ENCODE peak calls at places on chromosomes 3 and 15, in five cellular contexts. F is K562, T is HepG2, W is upper lobe of left lung, O is GM12878. D is an unnamed sample.

GRCh38 chr3:188962253-188963247 is 209.2 kb upstream of the TPRG1 start:
- ATAC-seq in F (no peak), T (no peak), W (peak), O (no peak), D (no peak)

GRCh38 chr3:10702961-10703740 is 112.9 kb upstream of the SLC6A11 start:
- ATAC-seq in F (peak), T (peak), W (peak), O (peak), D (no peak)

GRCh38 chr3:115139072-115139471 is 8.0 kb downstream of the ZBTB20 start:
- ATAC-seq in F (no peak), T (no peak), W (no peak), O (peak), D (no peak)

GRCh38 chr3:173709026-173709425 is 311.5 kb downstream of the NLGN1 start:
- ATAC-seq in F (no peak), T (no peak), W (no peak), O (no peak), D (no peak)

GRCh38 chr15:75361989-75362641 is 6.3 kb downstream of the MAN2C1 start:
- ATAC-seq in F (peak), T (peak), W (no peak), O (no peak), D (no peak)

GRCh38 chr3:140013220-140013619 is 78.2 kb downstream of the CLSTN2 start:
- ATAC-seq in F (no peak), T (no peak), W (no peak), O (no peak), D (no peak)

GRCh38 chr3:168951884-168952283 is 711.6 kb downstream of the MECOM start:
- ATAC-seq in F (no peak), T (peak), W (no peak), O (no peak), D (no peak)

GRCh38 chr3:104564045-104564643 is 802.6 kb upstream of the ALCAM start:
- ATAC-seq in F (no peak), T (no peak), W (no peak), O (no peak), D (no peak)

GRCh38 chr3:21778715-21779114 is 27.7 kb upstream of the ZNF385D start:
- ATAC-seq in F (no peak), T (no peak), W (no peak), O (no peak), D (no peak)

GRCh38 chr3:33433843-33434242 is 6.4 kb downstream of the UBP1 start:
- ATAC-seq in F (no peak), T (no peak), W (no peak), O (no peak), D (no peak)

GRCh38 chr3:161295325-161295724 is 74.2 kb downstream of the NMD3 start:
- ATAC-seq in F (no peak), T (no peak), W (no peak), O (no peak), D (no peak)

GRCh38 chr15:77358545-77359240 is 61.2 kb downstream of the PEAK1 start:
- ATAC-seq in F (no peak), T (no peak), W (no peak), O (no peak), D (no peak)

GRCh38 chr3:30598663-30599545 is 7.5 kb upstream of the TGFBR2 start:
- ATAC-seq in F (no peak), T (no peak), W (no peak), O (peak), D (no peak)

GRCh38 chr15:52728899-52729298 is 49.7 kb upstream of the ATOSA start:
- ATAC-seq in F (no peak), T (no peak), W (no peak), O (no peak), D (no peak)

GRCh38 chr3:179743913-179744312 is 91.1 kb downstream of the USP13 start:
- ATAC-seq in F (no peak), T (no peak), W (no peak), O (no peak), D (no peak)

GRCh38 chr15:39310633-39311032 is 270.2 kb upstream of the THBS1 start:
- ATAC-seq in F (no peak), T (no peak), W (no peak), O (no peak), D (no peak)

GRCh38 chr15:43118276-43118675 is 12.4 kb upstream of the UBR1 start:
- ATAC-seq in F (no peak), T (no peak), W (no peak), O (peak), D (no peak)

GRCh38 chr3:197820550-197821335 is 29.7 kb downstream of the LRCH3 start:
- ATAC-seq in F (peak), T (peak), W (no peak), O (no peak), D (no peak)

GRCh38 chr3:17585561-17586325 is 156.7 kb downstream of the TBC1D5 start:
- ATAC-seq in F (no peak), T (no peak), W (no peak), O (peak), D (no peak)

GRCh38 chr15:100016632-100017031 is 283.4 kb upstream of the LYSMD4 start:
- ATAC-seq in F (no peak), T (no peak), W (no peak), O (no peak), D (no peak)

GRCh38 chr15:49731187-49731828 is 110.5 kb downstream of the DTWD1 start:
- ATAC-seq in F (peak), T (no peak), W (no peak), O (no peak), D (no peak)

GRCh38 chr15:37002041-37002689 is 98.2 kb downstream of the MEIS2 start:
- ATAC-seq in F (peak), T (no peak), W (no peak), O (no peak), D (no peak)

GRCh38 chr3:152196782-152197181 is 71.9 kb upstream of the MBNL1 start:
- ATAC-seq in F (no peak), T (no peak), W (peak), O (peak), D (no peak)

GRCh38 chr3:111819912-111820311 is 39.2 kb upstream of the PHLDB2 start:
- ATAC-seq in F (no peak), T (no peak), W (no peak), O (no peak), D (no peak)

GRCh38 chr15:39511915-39512260 is 69.0 kb upstream of the THBS1 start:
- ATAC-seq in F (no peak), T (no peak), W (no peak), O (no peak), D (no peak)

GRCh38 chr3:169813757-169814517 is 1.2 kb upstream of the LRRC34 start:
- ATAC-seq in F (peak), T (peak), W (peak), O (peak), D (no peak)

GRCh38 chr3:185717627-185718330 is 107.1 kb downstream of the IGF2BP2 start:
- ATAC-seq in F (peak), T (peak), W (no peak), O (no peak), D (no peak)

GRCh38 chr3:185207931-185208746 is 45.7 kb downstream of the EHHADH start:
- ATAC-seq in F (no peak), T (no peak), W (no peak), O (peak), D (no peak)

GRCh38 chr15:36627566-36627965 is 48.1 kb downstream of the CDIN1 start:
- ATAC-seq in F (no peak), T (no peak), W (no peak), O (no peak), D (no peak)

GRCh38 chr3:152061296-152061695 is 187.9 kb downstream of the SUCNR1 start:
- ATAC-seq in F (no peak), T (no peak), W (no peak), O (no peak), D (no peak)

GRCh38 chr3:130420466-130420865 is 75.0 kb downstream of the COL6A5 start:
- ATAC-seq in F (no peak), T (no peak), W (no peak), O (no peak), D (no peak)

DNA sequence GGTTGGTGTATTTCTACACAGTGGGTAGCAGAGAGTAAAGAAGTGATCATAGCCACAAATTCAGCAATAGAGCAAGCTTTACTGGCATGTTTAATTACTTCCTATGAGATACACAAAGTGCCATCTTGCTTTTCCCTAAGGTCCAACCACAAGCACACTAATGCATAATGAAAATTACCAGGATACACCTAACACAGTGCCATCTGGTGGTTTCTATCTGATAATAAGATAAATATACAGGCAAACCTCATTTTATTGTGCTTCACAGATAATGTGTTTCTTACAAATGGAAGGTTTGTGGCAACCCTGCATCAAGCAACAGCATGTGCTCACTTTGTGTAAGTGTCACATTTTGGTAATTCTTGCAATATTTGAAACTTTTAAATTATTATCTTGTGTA is 223.0 kb downstream of the NSUN3 start:
- ATAC-seq in F (no peak), T (no peak), W (no peak), O (peak), D (no peak)
- TF ChIP-seq POLR2A in F (no peak), T (no peak), W (no peak), O (no peak), D (no peak)

GRCh38 chr15:60003243-60004018 is 680 bp upstream of the FOXB1 start:
- ATAC-seq in F (no peak), T (no peak), W (no peak), O (no peak), D (no peak)
- TF ChIP-seq POLR2AphosphoS5 in F (no peak), T (no peak), W (no peak), O (no peak), D (no peak)

DNA sequence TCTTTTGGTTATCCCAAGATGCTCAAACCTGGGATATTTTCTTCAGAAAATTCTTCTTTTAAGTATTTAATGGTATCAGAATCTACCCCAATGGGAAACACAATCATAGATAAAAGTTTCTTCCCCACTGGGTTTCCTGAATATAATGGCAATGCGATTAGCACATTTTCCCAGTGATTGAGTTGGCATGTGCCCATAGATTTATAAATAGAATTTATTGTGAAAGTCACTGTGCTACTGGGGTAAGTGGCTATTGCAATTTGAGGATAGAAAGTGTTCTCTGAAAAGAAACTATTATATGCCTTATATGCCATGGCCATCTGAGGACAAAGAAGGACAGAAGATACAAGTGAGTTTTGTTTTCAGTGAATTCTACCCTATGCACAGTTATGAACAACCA is 99.0 kb upstream of the RBMS3 start:
- ATAC-seq in F (no peak), T (no peak), W (no peak), O (no peak), D (no peak)
- TF ChIP-seq EP300 in F (no peak), T (no peak), W (no peak), O (no peak), D (no peak)

GRCh38 chr3:64616953-64617352 is 70.8 kb downstream of the ADAMTS9 start:
- ATAC-seq in F (no peak), T (no peak), W (no peak), O (no peak), D (peak)
- TF ChIP-seq POLR2A in F (no peak), T (no peak), W (no peak), O (no peak), D (no peak)

GRCh38 chr3:43478380-43478779 is 143.4 kb downstream of the ANO10 start:
- ATAC-seq in F (no peak), T (no peak), W (no peak), O (no peak), D (no peak)

GRCh38 chr3:43481325-43481860 is 140.4 kb downstream of the ANO10 start:
- ATAC-seq in F (no peak), T (no peak), W (no peak), O (no peak), D (no peak)

GRCh38 chr3:43473737-43474136 is 148.1 kb downstream of the ANO10 start:
- ATAC-seq in F (peak), T (no peak), W (no peak), O (no peak), D (no peak)

GRCh38 chr3:43473228-43473627 is 148.6 kb downstream of the ANO10 start:
- ATAC-seq in F (peak), T (no peak), W (no peak), O (no peak), D (no peak)

DNA sequence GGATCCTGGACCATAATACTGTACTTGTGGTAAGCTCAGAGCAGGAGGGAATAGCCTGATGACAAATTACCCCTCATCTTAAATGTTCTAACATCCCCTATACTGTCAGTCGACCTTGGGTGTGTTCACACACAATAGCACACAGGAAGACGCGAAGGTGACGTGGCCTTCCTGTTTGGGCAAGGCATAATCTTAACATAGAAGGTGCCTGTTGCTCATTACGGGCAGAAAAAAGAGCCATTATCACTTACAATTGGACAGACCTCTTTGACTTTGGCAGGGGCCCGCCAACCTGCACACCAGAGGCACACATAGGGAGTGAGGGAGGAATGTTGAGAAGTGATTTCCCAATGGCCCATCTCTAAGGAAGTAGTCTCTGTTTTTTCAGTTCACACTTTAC is 144.2 kb downstream of the ANO10 start:
- ATAC-seq in F (no peak), T (no peak), W (no peak), O (no peak), D (peak)
- TF ChIP-seq POLR2AphosphoS5 in F (no peak), T (no peak), W (peak), O (no peak), D (no peak)

DNA sequence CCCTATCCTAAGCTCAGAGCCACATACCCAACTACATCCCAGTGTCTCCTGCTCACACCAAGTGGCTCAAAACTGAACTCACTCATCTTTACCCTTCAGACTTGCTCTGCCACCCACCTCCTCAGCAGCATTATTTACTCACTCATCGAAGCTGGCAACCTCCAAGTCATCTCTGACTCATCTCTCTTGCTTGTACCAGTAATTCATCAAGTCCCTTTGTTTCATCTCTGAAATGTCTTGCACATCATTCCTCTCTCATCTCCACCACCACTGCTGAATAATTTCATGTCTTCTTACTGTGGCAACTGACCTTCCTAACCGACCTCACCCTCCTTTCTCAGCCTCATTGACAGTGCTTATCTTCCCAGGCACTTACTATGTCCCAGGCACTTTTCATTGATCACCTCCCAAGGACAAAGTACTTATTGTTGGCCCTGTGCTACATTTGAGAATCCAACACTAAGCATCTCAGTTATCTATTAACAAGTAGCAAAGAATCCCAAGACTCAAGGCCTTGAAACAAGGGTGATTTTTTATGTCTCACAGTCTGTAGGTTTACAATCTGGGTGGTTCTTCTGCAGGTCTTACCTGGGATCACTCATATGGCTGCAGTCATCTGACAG is 82.0 kb downstream of the MRPL46 start:
- ATAC-seq in F (no peak), T (no peak), W (no peak), O (no peak), D (no peak)
- TF ChIP-seq EP300 in F (no peak), T (no peak), W (no peak), O (no peak), D (no peak)

DNA sequence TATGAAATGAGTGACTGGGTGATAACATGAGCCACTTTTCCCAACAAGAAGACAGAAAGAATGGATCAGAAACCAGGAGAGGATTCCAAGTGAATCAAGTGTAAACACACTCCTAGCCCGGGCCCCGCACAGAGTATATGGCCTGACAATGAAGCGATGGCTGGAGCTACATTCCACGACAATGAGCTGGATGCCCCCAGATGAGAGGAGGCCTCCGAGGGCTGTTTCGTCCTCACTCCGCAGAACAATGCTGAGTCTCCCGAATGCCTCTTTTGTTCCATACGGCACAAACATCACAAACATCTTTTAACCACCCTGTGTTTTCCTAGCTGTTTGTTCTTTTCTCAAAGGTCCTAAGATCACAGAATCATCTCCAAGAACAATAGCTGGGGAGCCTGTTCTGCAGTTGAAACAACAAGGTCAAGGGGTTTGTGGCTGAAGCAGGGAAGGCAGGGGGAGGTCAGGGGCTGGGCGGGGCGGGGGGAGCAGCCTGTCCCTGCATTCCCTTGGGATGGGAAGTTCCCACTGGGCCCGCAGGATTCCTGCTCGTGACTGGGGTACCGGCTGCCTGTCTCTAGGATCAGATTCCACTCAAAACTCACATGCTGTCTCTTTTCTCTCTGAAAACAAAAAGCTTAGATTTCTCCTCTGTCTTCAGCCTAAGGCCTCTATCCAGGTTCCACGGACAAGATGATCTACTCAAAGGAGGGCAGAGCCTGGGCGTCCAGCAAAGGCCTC is 151.3 kb downstream of the XXYLT1 start:
- ATAC-seq in F (no peak), T (peak), W (no peak), O (no peak), D (peak)
- TF ChIP-seq POLR2A in F (no peak), T (no peak), W (no peak), O (no peak), D (no peak)

GRCh38 chr3:155744091-155744625 is 713 bp downstream of the PLCH1 start:
- ATAC-seq in F (peak), T (peak), W (peak), O (peak), D (peak)
- TF ChIP-seq POLR2AphosphoS5 in F (no peak), T (peak), W (no peak), O (no peak), D (no peak)

DNA sequence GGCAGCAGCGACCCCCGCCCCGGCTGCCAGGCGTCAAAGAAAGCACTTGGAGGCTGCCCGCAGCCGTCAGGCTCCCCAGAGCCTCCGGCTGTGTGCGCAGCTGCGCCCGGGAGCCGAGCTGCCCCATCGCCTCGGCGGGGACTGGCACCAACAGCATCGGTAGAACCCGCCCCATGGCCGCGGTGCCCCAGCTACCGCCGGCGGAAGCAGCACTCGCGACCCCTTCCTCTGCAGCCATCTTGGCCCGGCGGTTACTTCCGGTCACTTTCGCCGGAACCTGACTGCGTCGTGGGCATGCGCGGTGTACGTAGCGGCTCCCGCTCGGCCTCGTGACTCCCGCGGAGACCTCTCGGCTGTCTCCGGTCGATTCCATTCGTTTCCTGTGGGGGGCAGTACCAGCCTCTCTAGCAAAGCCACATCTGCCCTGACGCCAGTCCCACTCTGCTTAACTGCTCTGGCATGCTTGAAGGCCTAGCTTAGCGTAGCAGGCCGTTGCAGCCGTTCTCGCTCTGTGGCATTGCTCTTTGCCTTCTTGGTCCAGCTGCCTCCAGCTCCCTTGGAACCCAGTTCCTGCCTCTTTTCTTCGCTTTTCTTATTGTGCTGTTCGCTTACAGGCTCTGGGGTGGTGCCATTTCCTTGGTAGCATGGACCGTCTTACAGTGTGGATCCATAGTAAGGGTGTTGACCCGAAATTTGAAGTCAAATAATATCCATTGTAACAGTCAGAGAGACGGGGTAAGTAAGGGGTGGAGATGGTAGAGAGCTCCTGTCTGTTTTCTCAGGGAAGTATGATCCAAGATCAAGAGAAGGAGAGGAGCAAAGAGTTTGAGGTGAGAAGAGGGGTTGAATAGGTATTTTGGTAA is at the start of gene SPG11:
- ATAC-seq in F (peak), T (peak), W (peak), O (peak), D (peak)
- TF ChIP-seq EP300 in F (no peak), T (no peak), W (no peak), O (no peak), D (no peak)

D was measured in gastroesophageal sphincter.